ENCODE peak calls at places on chromosomes 16 and 17, in six cellular contexts. G is CD4-positive, alpha-beta memory T cell; N is CD8-positive, alpha-beta memory T cell; V is psoas muscle; F is GM23338; P is substantia nigra. D is an unnamed sample.

GRCh38 chr16:13896543-13897182 is 23.3 kb upstream of the ERCC4 start:
- DNase-seq in G (no peak), N (no peak), V (no peak), F (peak; percentile 39), P (no peak), D (no peak)

GRCh38 chr17:65287040-65287439 is 149.9 kb downstream of the RGS9 start:
- DNase-seq in G (no peak), N (no peak), V (no peak), F (no peak), P (no peak), D (no peak)

GRCh38 chr17:8846768-8847211 is 20.7 kb downstream of the PIK3R6 start:
- DNase-seq in G (no peak), N (no peak), V (no peak), F (peak; percentile 82), P (no peak), D (no peak)

GRCh38 chr17:31550389-31551056 is 159.0 kb downstream of the RAB11FIP4 start:
- DNase-seq in G (no peak), N (no peak), V (no peak), F (no peak), P (no peak), D (no peak)

GRCh38 chr16:73094371-73094770 is 46.4 kb upstream of the ZFHX3 start:
- DNase-seq in G (no peak), N (no peak), V (no peak), F (no peak), P (no peak), D (no peak)

GRCh38 chr17:16909472-16909871 is 62.4 kb downstream of the TNFRSF13B start:
- DNase-seq in G (no peak), N (no peak), V (no peak), F (no peak), P (no peak), D (no peak)

GRCh38 chr16:700684-701584 is 4.7 kb downstream of the FBXL16 start:
- DNase-seq in G (peak; percentile 57), N (peak; percentile 49), V (no peak), F (peak; percentile 71), P (no peak), D (no peak)

GRCh38 chr17:77420804-77421634 is 280.2 kb downstream of the SEC14L1 start:
- DNase-seq in G (peak; percentile 60), N (peak; percentile 62), V (peak; percentile 18), F (peak; percentile 85), P (no peak), D (peak; percentile 91)

GRCh38 chr17:33667052-33667509 is 374.0 kb upstream of the ASIC2 start:
- DNase-seq in G (peak; percentile 50), N (peak; percentile 2), V (no peak), F (no peak), P (no peak), D (no peak)

GRCh38 chr16:4701791-4702465 is 8.6 kb downstream of the NUDT16L1 start:
- DNase-seq in G (no peak), N (no peak), V (no peak), F (no peak), P (no peak), D (no peak)

GRCh38 chr17:75996665-75997590 is 3.7 kb upstream of the CDK3 start:
- DNase-seq in G (peak; percentile 23), N (no peak), V (no peak), F (no peak), P (peak; percentile 41), D (no peak)

GRCh38 chr16:11677451-11677951 is 9.2 kb downstream of the SNN start:
- DNase-seq in G (no peak), N (no peak), V (no peak), F (no peak), P (no peak), D (no peak)

DNA sequence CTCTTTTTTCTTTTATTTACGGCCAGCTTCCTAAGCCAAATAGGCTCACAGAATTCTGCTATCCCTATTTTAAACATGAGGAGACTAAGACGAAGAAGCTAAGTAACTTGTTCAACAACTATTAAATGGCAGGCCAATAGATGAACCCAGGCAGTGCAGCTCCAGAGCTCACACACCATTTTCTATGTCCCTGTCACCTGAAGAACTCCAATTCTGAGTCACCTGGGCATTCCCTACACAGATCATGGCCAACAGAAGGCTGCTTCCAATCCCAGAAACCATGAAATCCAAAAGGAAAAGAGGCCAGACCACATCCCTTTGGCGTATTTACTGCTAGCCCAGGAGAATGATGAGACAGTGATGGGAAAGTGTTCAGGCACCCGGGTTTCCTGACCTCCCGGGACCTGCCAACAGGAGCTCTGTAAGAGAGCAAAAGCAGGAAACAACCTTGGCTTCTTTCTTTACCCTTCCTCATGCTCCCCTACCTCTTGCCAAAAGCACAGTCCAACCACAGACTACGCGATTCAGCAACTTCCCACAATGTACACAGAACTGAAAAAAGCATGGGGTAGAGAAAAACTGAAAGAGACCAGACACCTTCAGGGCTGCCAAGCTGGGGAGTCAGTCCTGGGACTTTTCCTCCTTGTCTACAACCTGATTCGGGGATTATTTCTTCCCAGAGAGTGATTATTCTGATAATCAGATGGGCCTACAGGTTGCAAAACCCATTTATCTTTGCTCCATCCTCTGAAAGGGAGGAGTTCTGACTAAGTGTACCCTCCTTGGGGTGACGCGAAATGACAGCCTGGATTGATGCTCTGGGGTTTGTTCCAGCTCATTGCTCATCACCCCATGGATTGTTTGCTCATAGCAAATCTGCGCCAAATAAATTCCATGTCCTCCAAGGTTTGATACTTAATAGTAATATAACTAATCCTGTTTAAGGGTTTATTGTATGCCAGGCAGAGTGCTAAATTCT is 47.8 kb upstream of the HAS3 start:
- DNase-seq in G (no peak), N (no peak), V (peak; percentile 46), F (no peak), P (no peak), D (peak; percentile 62)
- H3K27ac ChIP-seq in G (no peak overlapping the region), N (no peak overlapping the region), V (peak overlapping the region; percentile 19), F (no peak overlapping the region), P (no peak overlapping the region), D (peak overlapping the region; percentile 72)

DNA sequence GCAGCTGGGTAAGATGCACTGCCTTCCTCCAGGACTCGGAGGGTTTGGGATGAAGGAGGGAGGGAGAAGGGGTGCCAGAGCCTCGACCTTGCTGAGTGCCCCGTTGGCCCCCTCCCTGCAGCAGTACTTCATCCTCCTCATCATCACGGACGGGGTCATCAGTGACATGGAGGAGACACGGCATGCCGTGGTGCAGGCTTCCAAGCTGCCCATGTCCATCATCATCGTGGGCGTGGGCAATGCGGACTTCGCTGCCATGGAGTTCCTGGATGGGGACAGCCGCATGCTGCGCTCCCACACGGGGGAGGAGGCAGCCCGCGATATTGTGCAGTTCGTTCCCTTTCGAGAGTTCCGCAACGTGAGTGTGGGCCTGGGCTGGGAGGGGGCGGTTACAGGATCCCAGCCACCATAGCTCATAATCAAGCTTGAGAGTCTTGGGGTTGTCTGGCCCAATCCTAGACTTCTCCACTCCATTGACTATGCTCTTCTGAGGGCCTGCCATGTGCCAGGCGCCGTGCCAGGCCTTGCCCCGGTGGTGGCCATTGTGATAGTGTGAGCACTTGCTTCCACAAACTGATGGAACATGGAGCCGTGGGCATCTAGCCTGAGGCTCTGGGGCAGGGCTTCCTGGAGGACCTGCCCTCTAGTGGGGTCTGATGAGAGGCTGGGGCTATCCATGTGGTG is 39.7 kb downstream of the PSME3IP1 start:
- DNase-seq in G (no peak), N (no peak), V (no peak), F (no peak), P (no peak), D (no peak)
- H3K27ac ChIP-seq in G (no peak overlapping the region), N (no peak overlapping the region), V (no peak overlapping the region), F (no peak overlapping the region), P (peak overlapping the region; percentile 99), D (no peak overlapping the region)

DNA sequence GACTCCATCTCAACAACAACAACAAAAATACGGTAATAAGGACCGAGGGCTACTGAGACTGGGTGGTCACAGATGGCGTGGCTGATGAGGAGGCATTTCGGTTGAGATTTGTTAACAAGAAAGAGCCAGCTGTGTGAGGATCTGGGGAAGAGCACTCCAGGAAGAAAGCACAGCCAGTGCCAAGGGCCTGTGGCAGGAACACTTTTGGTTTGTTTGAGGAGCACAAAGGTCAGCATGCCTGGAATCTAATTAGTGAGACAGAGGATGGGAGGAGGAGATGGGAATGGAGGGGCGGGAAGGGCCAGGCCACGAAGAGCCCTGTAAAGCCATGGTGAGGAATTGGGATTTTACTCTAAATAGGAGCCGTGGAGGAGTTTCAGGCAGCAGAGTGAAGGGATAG is 24.9 kb downstream of the HASPIN start:
- DNase-seq in G (no peak), N (no peak), V (no peak), F (no peak), P (no peak), D (no peak)
- H3K27ac ChIP-seq in G (no peak overlapping the region), N (no peak overlapping the region), V (no peak overlapping the region), F (peak overlapping the region; percentile 32), P (no peak overlapping the region), D (no peak overlapping the region)

GRCh38 chr17:15250459-15250858 is 14.7 kb downstream of the PMP22 start:
- DNase-seq in G (no peak), N (no peak), V (no peak), F (no peak), P (no peak), D (no peak)

GRCh38 chr17:15247891-15248529 is 17.1 kb downstream of the PMP22 start:
- DNase-seq in G (no peak), N (no peak), V (no peak), F (peak; percentile 72), P (no peak), D (no peak)

DNA sequence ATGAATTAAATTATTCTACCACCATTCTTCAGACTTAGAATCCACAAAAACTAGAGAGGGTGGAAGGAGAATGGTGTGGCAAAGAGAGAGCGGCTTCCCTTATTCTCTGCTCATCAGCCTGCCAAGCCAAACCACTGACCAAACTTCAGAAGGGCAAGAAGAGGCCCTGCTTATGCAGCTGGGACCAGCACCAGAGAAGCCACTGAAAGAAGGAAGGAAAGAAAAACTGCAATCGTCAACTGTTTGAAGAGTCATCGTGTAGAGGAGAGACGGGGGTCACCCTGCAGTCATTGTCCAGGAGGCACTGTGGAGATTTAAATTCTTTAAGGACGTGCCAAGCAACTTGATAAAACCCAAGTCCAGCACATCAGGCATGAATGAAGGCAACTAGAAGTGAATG is 15.6 kb downstream of the PMP22 start:
- DNase-seq in G (no peak), N (no peak), V (no peak), F (no peak), P (no peak), D (no peak)
- H3K27ac ChIP-seq in G (no peak overlapping the region), N (no peak overlapping the region), V (peak overlapping the region; percentile 55), F (no peak overlapping the region), P (peak overlapping the region; percentile 46), D (no peak overlapping the region)

GRCh38 chr17:28133562-28133970 is 91.1 kb downstream of the NLK start:
- DNase-seq in G (no peak), N (no peak), V (no peak), F (no peak), P (no peak), D (no peak)

GRCh38 chr17:28131592-28131991 is 89.1 kb downstream of the NLK start:
- DNase-seq in G (no peak), N (no peak), V (no peak), F (no peak), P (no peak), D (no peak)

GRCh38 chr17:28125530-28126382 is 83.3 kb downstream of the NLK start:
- DNase-seq in G (no peak), N (no peak), V (no peak), F (no peak), P (no peak), D (no peak)

GRCh38 chr17:28124962-28125361 is 82.5 kb downstream of the NLK start:
- DNase-seq in G (no peak), N (no peak), V (no peak), F (no peak), P (no peak), D (no peak)

DNA sequence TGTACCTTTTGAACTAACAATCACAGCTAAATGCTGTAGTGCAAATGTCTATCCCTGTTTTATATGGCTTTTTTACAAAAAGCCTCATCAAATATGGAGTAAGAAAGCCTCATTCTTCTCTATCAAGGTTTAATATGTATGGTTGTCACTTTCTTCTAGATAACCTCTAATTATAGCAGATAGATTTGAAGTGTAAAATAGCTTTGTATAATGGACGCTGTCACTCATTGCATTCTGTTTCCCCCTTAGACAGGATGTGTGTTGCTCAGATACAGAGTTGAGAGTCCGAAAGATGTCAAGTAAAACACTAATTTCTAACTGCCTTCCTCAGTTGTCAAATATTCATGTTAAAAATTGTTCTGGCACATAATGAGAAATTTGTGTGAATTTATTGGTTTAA is 88.0 kb downstream of the NLK start:
- DNase-seq in G (no peak), N (no peak), V (no peak), F (no peak), P (no peak), D (no peak)
- H3K27ac ChIP-seq in G (no peak overlapping the region), N (no peak overlapping the region), V (no peak overlapping the region), F (no peak overlapping the region), P (no peak overlapping the region), D (no peak overlapping the region)